ENCODE peak calls at places on chromosomes 7 and 10, in ten cellular contexts. N is H9; M is DMS 273 treated with DMSO at 0.1 percent for 48 hours; L is GM23248; R is activated CD8-positive, alpha-beta memory T cell treated with anti-CD3 and anti-CD28 coated beads, Interleukin-2, amount 50 U/mL, for 48 hours; W is stimulated activated CD8-positive, alpha-beta memory T cell treated with anti-CD3 and anti-CD28 coated beads, Interleukin-4, amount 100 ng/mL, for 24 hours; C is BE2C; P is NCI-H1092 treated with DMSO at 0.1 percent for 48 hours; S is astrocyte; F is foreskin fibroblast. I is an unnamed sample.

GRCh38 chr10:122637371-122637770 is 62.3 kb downstream of the C10orf120 start:
- DNase-seq in C (peak; percentile 61), N (no peak), L (no peak), M (no peak), F (no peak), R (no peak), W (no peak), S (no peak), P (peak; percentile 73), I (no peak)

GRCh38 chr10:123906884-123907652 is 15.5 kb upstream of the CPXM2 start:
- DNase-seq in L (no peak), P (peak; percentile 5), W (no peak), M (no peak), C (no peak), F (no peak), S (no peak), R (no peak), N (no peak), I (no peak)

GRCh38 chr7:103914147-103914899 is 75.1 kb downstream of the RELN start:
- DNase-seq in S (peak; percentile 37), F (no peak), L (no peak), M (no peak), R (no peak), C (no peak), P (no peak), N (no peak), W (no peak), I (no peak)

GRCh38 chr7:40675741-40676140 is 540.9 kb downstream of the SUGCT start:
- DNase-seq in P (no peak), C (no peak), M (no peak), L (no peak), S (no peak), W (no peak), F (no peak), N (no peak), R (no peak), I (no peak)

GRCh38 chr7:100730136-100730800 is 3.1 kb upstream of the ZAN start:
- DNase-seq in M (no peak), N (no peak), L (no peak), R (no peak), C (no peak), P (no peak), F (no peak), W (no peak), S (no peak), I (no peak)

GRCh38 chr10:78728176-78728575 is 340.6 kb upstream of the ZMIZ1 start:
- DNase-seq in M (no peak), L (no peak), W (no peak), P (no peak), R (no peak), F (no peak), N (no peak), S (no peak), C (no peak), I (no peak)

GRCh38 chr10:804191-804781 is 114.8 kb upstream of the DIP2C start:
- DNase-seq in R (no peak), L (no peak), C (no peak), N (peak; percentile 28), S (no peak), M (no peak), W (no peak), F (no peak), P (no peak), I (no peak)

GRCh38 chr10:132889556-132889955 is 52.8 kb downstream of the CFAP46 start:
- DNase-seq in S (no peak), R (no peak), F (no peak), P (no peak), N (no peak), M (no peak), L (no peak), C (no peak), W (no peak), I (no peak)

GRCh38 chr7:91929463-91929862 is 11.2 kb upstream of the AKAP9 start:
- DNase-seq in P (no peak), C (no peak), F (no peak), S (no peak), W (no peak), R (no peak), M (no peak), N (no peak), L (no peak), I (no peak)

GRCh38 chr10:66680886-66681285 is 244.9 kb upstream of the LRRTM3 start:
- DNase-seq in S (no peak), F (peak; percentile 51), L (no peak), N (no peak), W (no peak), P (no peak), C (no peak), R (no peak), M (no peak), I (peak; percentile 4)

GRCh38 chr10:104614245-104614831 is 26.8 kb upstream of the SORCS3 start:
- DNase-seq in C (peak; percentile 27), R (peak; percentile 68), F (peak; percentile 36), M (no peak), S (no peak), P (peak; percentile 1), L (peak; percentile 57), N (peak; percentile 55), W (no peak), I (peak; percentile 20)

GRCh38 chr7:105854516-105854915 is 21.9 kb downstream of the ATXN7L1 start:
- DNase-seq in R (no peak), S (no peak), C (no peak), P (no peak), W (no peak), L (peak; percentile 32), F (peak; percentile 26), N (no peak), M (peak; percentile 39), I (no peak)

GRCh38 chr7:2132243-2132642 is 100.5 kb downstream of the MAD1L1 start:
- DNase-seq in F (no peak), W (no peak), N (no peak), P (no peak), C (no peak), R (no peak), S (no peak), L (no peak), M (no peak), I (no peak)

GRCh38 chr7:30390872-30391646 is 87.5 kb downstream of the NOD1 start:
- DNase-seq in W (no peak), N (no peak), C (no peak), F (no peak), P (no peak), S (no peak), L (peak; percentile 5), M (no peak), R (no peak), I (no peak)

GRCh38 chr10:110358869-110359629 is 54.3 kb upstream of the SMNDC1 start:
- DNase-seq in L (peak; percentile 48), F (peak; percentile 41), R (no peak), W (no peak), S (peak; percentile 58), N (peak; percentile 61), P (no peak), M (no peak), C (no peak), I (no peak)

GRCh38 chr7:143046334-143046935 is 5.7 kb upstream of the OR6V1 start:
- DNase-seq in F (peak; percentile 38), N (no peak), C (no peak), P (no peak), L (no peak), S (no peak), R (no peak), M (no peak), W (no peak), I (no peak)

GRCh38 chr10:59337254-59337653 is 25.1 kb downstream of the FAM13C start:
- DNase-seq in M (peak; percentile 24), P (no peak), S (peak; percentile 90), N (no peak), F (peak; percentile 55), W (no peak), L (peak; percentile 63), C (peak; percentile 34), R (no peak), I (peak; percentile 17)

GRCh38 chr10:102630663-102631062 is 13.6 kb upstream of the TRIM8 start:
- DNase-seq in P (no peak), C (no peak), N (no peak), S (no peak), F (no peak), M (no peak), L (no peak), W (no peak), R (no peak), I (no peak)

GRCh38 chr10:125011171-125011925 is 69.4 kb downstream of the ZRANB1 start:
- DNase-seq in M (no peak), S (no peak), L (no peak), C (no peak), N (no peak), F (no peak), W (no peak), P (no peak), R (no peak), I (no peak)

GRCh38 chr10:24526085-24526649 is 197.5 kb downstream of the ARHGAP21 start:
- DNase-seq in W (no peak), F (no peak), C (no peak), M (no peak), P (no peak), L (no peak), N (no peak), R (no peak), S (no peak), I (no peak)

GRCh38 chr7:92671502-92672169 is 81.4 kb upstream of the FAM133B start:
- DNase-seq in M (no peak), W (no peak), S (no peak), C (no peak), N (no peak), L (no peak), P (no peak), F (no peak), R (no peak), I (no peak)